ENCODE peak calls at places on chromosomes 7 and 10, in ten cellular contexts. T, H, E, M, Z, J, Y, L, W and N are unnamed samples.

GRCh38 chr10:133258818-133259602 is 17.7 kb downstream of the ADAM8 start:
- DNase-seq in T (no peak), H (peak), E (no peak), M (peak), Z (peak), J (peak), Y (peak), L (peak), W (no peak), N (peak)

GRCh38 chr7:142571581-142571980 is 177.7 kb upstream of the PRSS1 start:
- DNase-seq in T (no peak), H (no peak), E (no peak), M (no peak), Z (no peak), J (no peak), Y (no peak), L (no peak), W (no peak), N (no peak)

GRCh38 chr10:127357265-127357664 is 160.9 kb upstream of the INSYN2A start:
- DNase-seq in T (no peak), H (no peak), E (no peak), M (no peak), Z (no peak), J (no peak), Y (no peak), L (no peak), W (no peak), N (no peak)

GRCh38 chr10:14569274-14570060 is 205.2 kb downstream of the FAM107B start:
- DNase-seq in T (no peak), H (no peak), E (no peak), M (no peak), Z (peak), J (no peak), Y (peak), L (no peak), W (no peak), N (no peak)

GRCh38 chr10:4051011-4051407 is 266.0 kb upstream of the KLF6 start:
- DNase-seq in T (no peak), H (peak), E (no peak), M (peak), Z (no peak), J (no peak), Y (no peak), L (peak), W (no peak), N (no peak)

GRCh38 chr10:88800152-88801125 is 2.1 kb upstream of the LIPM start:
- DNase-seq in T (no peak), H (no peak), E (peak), M (peak), Z (no peak), J (no peak), Y (no peak), L (no peak), W (no peak), N (no peak)

GRCh38 chr10:122490786-122491680 is 29.7 kb downstream of the HTRA1 start:
- DNase-seq in T (peak), H (no peak), E (no peak), M (no peak), Z (no peak), J (peak), Y (peak), L (no peak), W (no peak), N (no peak)

GRCh38 chr7:42359946-42360345 is 122.9 kb upstream of the GLI3 start:
- DNase-seq in T (no peak), H (no peak), E (no peak), M (peak), Z (no peak), J (no peak), Y (no peak), L (no peak), W (no peak), N (no peak)

GRCh38 chr7:155493744-155494538 is 36.0 kb downstream of the EN2 start:
- DNase-seq in T (no peak), H (no peak), E (no peak), M (no peak), Z (no peak), J (no peak), Y (no peak), L (no peak), W (no peak), N (no peak)

GRCh38 chr7:90262438-90262837 is 17.5 kb downstream of the CFAP69 start:
- DNase-seq in T (no peak), H (peak), E (no peak), M (peak), Z (no peak), J (no peak), Y (no peak), L (peak), W (peak), N (no peak)

GRCh38 chr10:117729156-117729555 is 186.6 kb downstream of the EMX2 start:
- DNase-seq in T (no peak), H (no peak), E (no peak), M (no peak), Z (no peak), J (no peak), Y (no peak), L (no peak), W (no peak), N (no peak)

GRCh38 chr10:5419466-5420094 is 7.2 kb downstream of the NET1 start:
- DNase-seq in T (no peak), H (no peak), E (no peak), M (peak), Z (no peak), J (no peak), Y (no peak), L (no peak), W (no peak), N (no peak)

GRCh38 chr10:130050721-130051120 is 59.9 kb downstream of the C10orf143 start:
- DNase-seq in T (no peak), H (no peak), E (no peak), M (no peak), Z (no peak), J (no peak), Y (no peak), L (no peak), W (no peak), N (no peak)

GRCh38 chr10:63553473-63553872 is 32.3 kb downstream of the REEP3 start:
- DNase-seq in T (no peak), H (no peak), E (no peak), M (peak), Z (no peak), J (no peak), Y (no peak), L (peak), W (no peak), N (no peak)